ENCODE peak calls at places on chromosomes 11 and 22, in four cellular contexts. F is upper lobe of right lung, H is RWPE1, D is substantia nigra. K is an unnamed sample.

GRCh38 chr11:88439356-88439755 is 101.8 kb upstream of the CTSC start:
- DNase-seq in F (no peak), D (no peak), H (peak), K (no peak)

GRCh38 chr22:41237707-41238569 is 2.8 kb downstream of the CHADL start:
- DNase-seq in F (peak), H (peak), D (peak), K (peak)

GRCh38 chr11:130514316-130514715 is 65.9 kb downstream of the ADAMTS15 start:
- DNase-seq in H (no peak), F (no peak), D (no peak), K (no peak)

GRCh38 chr11:47917643-47918369 is 62.6 kb upstream of the PTPRJ start:
- DNase-seq in D (peak), F (peak), H (peak), K (peak)

GRCh38 chr11:116984186-116984585 is 114.0 kb downstream of the SIK3 start:
- DNase-seq in H (no peak), F (no peak), D (no peak), K (no peak)

GRCh38 chr11:111727431-111727830 is 38.8 kb downstream of the PPP2R1B start:
- DNase-seq in H (no peak), F (peak), D (no peak), K (no peak)

GRCh38 chr11:46628961-46629360 is 11.6 kb downstream of the ATG13 start:
- DNase-seq in H (no peak), D (no peak), F (no peak), K (no peak)

GRCh38 chr11:19018901-19019300 is 41.6 kb downstream of the MRGPRX2 start:
- DNase-seq in H (peak), F (no peak), D (no peak), K (no peak)

GRCh38 chr11:106495046-106495445 is 417.6 kb downstream of the AASDHPPT start:
- DNase-seq in F (no peak), D (no peak), H (peak), K (no peak)

GRCh38 chr11:61092280-61092766 is 10.0 kb upstream of the CD5 start:
- DNase-seq in D (no peak), F (no peak), H (no peak), K (no peak)

GRCh38 chr11:115500547-115501503 is 3.4 kb downstream of the CADM1 start:
- DNase-seq in F (no peak), H (no peak), D (no peak), K (no peak)

GRCh38 chr11:67369801-67370284 is 3.6 kb downstream of the CLCF1 start:
- DNase-seq in H (no peak), F (no peak), D (no peak), K (no peak)

GRCh38 chr11:69040581-69041260 is 8.0 kb upstream of the TPCN2 start:
- DNase-seq in D (no peak), F (no peak), H (no peak), K (no peak)

GRCh38 chr11:61969838-61970452 is 2.5 kb upstream of the FTH1 start:
- DNase-seq in F (no peak), H (peak), D (no peak), K (no peak)

GRCh38 chr11:118881130-118881717 is 2.5 kb upstream of the CXCR5 start:
- DNase-seq in F (no peak), D (no peak), H (no peak), K (no peak)

GRCh38 chr11:72088076-72088806 is 7.6 kb downstream of the LRRC51 start:
- DNase-seq in F (no peak), H (no peak), D (no peak), K (no peak)

GRCh38 chr11:62217191-62217748 is 8.8 kb downstream of the SCGB2A1 start:
- DNase-seq in F (no peak), D (no peak), H (peak), K (no peak)

GRCh38 chr11:20131744-20132666 is 28.3 kb downstream of the DBX1 start:
- DNase-seq in F (peak), D (peak), H (peak), K (peak)

GRCh38 chr11:131572423-131572822 is 202.0 kb downstream of the NTM start:
- DNase-seq in D (no peak), F (no peak), H (no peak), K (no peak)

GRCh38 chr22:46585340-46586122 is 34.7 kb upstream of the GRAMD4 start:
- DNase-seq in H (no peak), D (no peak), F (no peak), K (peak)

GRCh38 chr22:38205261-38206128 is 3.7 kb downstream of the MAFF start:
- DNase-seq in F (no peak), H (no peak), D (peak), K (peak)

GRCh38 chr22:23300476-23300875 is 120.2 kb downstream of the BCR start:
- DNase-seq in F (no peak), D (no peak), H (no peak), K (no peak)

GRCh38 chr11:61679301-61679700 is 890 bp upstream of the DAGLA start:
- DNase-seq in H (no peak), D (no peak), F (no peak), K (no peak)

GRCh38 chr11:133778161-133778560 is 67.2 kb downstream of the SPATA19 start:
- DNase-seq in F (no peak), D (no peak), H (no peak), K (no peak)

GRCh38 chr22:32328306-32329201 is 29.1 kb upstream of the RFPL3 start:
- DNase-seq in F (peak), H (no peak), D (no peak), K (no peak)

DNA sequence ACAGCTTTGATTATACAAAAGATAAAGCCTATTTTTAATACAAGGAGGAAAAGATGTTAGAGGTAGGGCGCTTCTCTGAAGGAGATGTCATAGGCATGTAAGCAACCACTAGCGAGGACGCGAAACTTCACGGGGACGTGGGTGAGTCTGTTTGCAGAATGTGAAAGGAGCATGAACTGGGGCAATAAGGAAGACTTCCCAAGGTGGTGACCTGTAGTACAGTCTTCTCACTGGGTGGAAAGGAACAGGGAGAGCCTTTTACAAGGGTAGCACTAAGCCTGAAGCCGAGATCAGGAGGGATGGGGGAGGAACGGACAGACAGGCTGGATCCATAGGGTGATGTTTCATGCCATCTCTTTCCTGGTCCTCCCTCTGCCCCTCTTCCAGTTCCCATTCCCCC is 10.0 kb upstream of the MICAL2 start:
- DNase-seq in D (no peak), H (no peak), F (no peak), K (no peak)
- H3K27ac ChIP-seq in D (no peak), H (no peak), F (no peak), K (no peak)

DNA sequence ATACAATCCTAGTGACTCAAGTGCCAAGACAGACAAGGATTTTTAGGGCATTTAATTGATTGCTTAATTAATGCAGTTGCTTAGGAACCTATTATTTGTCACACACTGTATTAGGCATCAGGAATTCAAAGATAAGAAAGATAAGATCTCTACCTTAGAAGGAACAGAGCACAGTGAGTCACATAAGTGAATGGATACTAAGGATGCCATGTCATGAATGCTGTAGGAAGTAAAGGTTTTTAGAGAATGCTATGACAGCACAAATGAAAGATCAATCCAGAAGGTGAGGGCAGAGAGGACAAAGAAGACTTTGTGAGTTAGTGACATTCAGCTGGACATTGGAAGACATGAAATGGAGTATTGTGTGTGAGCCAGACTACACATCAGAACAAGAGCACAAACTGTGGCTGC is 147.9 kb upstream of the DDI1 start:
- DNase-seq in D (no peak), H (no peak), F (no peak), K (no peak)
- H3K27ac ChIP-seq in D (peak), H (no peak), F (no peak), K (no peak)

GRCh38 chr11:33488971-33489370 is 211.7 kb downstream of the C11orf91 start:
- DNase-seq in H (no peak), F (no peak), D (no peak), K (no peak)

GRCh38 chr11:33492569-33492968 is 208.1 kb downstream of the C11orf91 start:
- DNase-seq in D (no peak), F (no peak), H (no peak), K (no peak)

DNA sequence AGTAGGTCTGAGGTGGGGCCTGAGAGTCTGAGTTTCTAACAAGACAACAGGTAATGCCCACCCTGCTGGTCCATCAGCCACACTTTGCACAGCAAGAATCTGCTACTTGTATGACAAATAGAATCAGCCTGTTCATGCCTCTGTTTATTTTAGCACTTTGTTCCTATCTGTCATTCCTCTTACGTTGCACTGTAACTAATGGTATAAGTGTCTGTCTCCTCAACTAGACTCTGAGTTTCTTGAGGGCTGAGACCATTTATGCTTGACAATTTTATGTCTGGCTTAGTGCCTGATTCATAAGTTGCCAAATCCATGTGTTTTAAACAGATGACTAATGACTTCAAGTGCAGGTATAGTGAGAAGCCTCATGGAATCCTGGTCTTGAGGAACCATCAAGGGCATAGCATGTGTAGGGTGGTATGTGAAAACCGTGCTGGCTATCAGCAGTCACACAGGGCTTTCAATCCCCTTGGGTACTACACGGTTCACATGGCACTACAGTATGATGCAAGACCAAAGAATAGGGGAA is 209.7 kb downstream of the C11orf91 start:
- DNase-seq in D (no peak), F (no peak), H (no peak), K (no peak)
- H3K27ac ChIP-seq in D (no peak), F (no peak), H (no peak), K (no peak)

GRCh38 chr11:128576555-128576954 is 10.8 kb downstream of the ETS1 start:
- DNase-seq in F (no peak), D (no peak), H (no peak), K (no peak)

GRCh38 chr11:128574576-128575011 is 12.8 kb downstream of the ETS1 start:
- DNase-seq in H (no peak), D (no peak), F (no peak), K (no peak)

GRCh38 chr11:128573674-128574073 is 13.7 kb downstream of the ETS1 start:
- DNase-seq in F (no peak), D (no peak), H (no peak), K (no peak)

GRCh38 chr11:128575174-128575955 is 12.0 kb downstream of the ETS1 start:
- DNase-seq in D (no peak), F (no peak), H (no peak), K (no peak)

GRCh38 chr11:128575956-128576340 is 11.4 kb downstream of the ETS1 start:
- DNase-seq in D (no peak), H (no peak), F (no peak), K (no peak)
- H3K27ac ChIP-seq in D (no peak), H (no peak), F (peak), K (no peak)

GRCh38 chr22:29014773-29015172 is 46.9 kb downstream of the C22orf31 start:
- DNase-seq in F (no peak), H (no peak), D (no peak), K (no peak)

GRCh38 chr22:29011868-29012428 is 49.7 kb downstream of the C22orf31 start:
- DNase-seq in D (no peak), H (no peak), F (no peak), K (no peak)

GRCh38 chr22:29012923-29013322 is 48.7 kb downstream of the C22orf31 start:
- DNase-seq in D (no peak), H (no peak), F (no peak), K (no peak)

GRCh38 chr22:29016067-29016938 is 45.3 kb downstream of the C22orf31 start:
- DNase-seq in F (no peak), D (no peak), H (no peak), K (no peak)

DNA sequence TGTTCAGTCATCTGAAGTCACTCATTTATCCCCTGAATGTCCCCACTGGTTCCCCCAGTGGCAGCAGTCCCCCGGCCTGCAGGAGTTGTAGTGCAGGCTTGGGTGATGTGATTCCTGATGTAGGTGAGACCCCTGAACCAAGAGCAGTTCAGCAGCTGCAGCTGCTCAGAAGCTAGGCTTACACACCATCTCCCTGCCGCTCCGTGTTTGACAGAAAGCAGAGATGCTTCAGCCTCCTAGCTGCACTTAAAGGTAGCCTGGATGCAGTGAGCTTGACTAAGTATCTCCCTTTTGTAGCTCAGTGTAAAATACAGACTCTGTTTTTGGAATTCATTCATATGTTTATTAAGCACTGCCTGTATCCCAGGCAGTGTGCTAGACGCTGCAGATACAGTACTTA is 47.3 kb downstream of the C22orf31 start:
- DNase-seq in F (no peak), D (no peak), H (no peak), K (no peak)
- H3K27ac ChIP-seq in F (no peak), D (no peak), H (no peak), K (no peak)

DNA sequence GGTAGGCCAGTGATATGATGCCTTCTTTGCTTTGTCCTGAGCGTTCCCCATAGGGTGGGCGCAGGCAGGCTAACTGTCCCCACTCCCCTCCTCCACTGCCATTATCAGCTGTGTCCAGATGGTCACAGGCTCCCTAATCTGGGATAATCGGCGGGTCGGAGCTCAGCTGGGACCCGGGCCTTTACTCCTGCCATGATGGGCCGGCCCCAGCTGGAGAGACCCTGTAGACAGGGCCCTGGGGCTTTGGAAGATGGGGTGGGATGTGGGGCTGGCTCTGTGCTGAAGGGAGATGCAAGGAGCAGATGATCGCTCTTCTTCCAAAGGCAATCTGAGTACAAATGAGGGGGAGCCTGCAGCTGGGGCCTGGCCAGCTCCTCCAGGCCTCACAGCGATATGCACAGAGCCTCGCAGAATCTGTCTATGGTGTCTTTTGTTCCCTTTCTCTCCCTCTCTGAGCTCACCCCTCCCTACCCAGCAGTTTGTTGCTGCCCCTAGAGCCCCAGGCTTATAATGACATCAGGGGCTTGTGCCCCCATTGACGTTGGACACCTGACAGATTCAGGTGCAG is 11.9 kb downstream of the KLHL35 start:
- DNase-seq in D (no peak), H (no peak), F (no peak), K (peak)
- H3K27ac ChIP-seq in D (peak), H (peak), F (peak), K (no peak)

GRCh38 chr11:70779433-70780245 is 381.3 kb downstream of the CTTN start:
- DNase-seq in F (peak), H (no peak), D (no peak), K (no peak)

GRCh38 chr11:70783356-70783755 is 385.0 kb downstream of the CTTN start:
- DNase-seq in H (no peak), F (peak), D (no peak), K (no peak)

GRCh38 chr11:70782401-70782913 is 384.1 kb downstream of the CTTN start:
- DNase-seq in D (no peak), H (no peak), F (peak), K (no peak)

GRCh38 chr11:70778828-70779365 is 380.6 kb downstream of the CTTN start:
- DNase-seq in H (no peak), F (peak), D (no peak), K (peak)

DNA sequence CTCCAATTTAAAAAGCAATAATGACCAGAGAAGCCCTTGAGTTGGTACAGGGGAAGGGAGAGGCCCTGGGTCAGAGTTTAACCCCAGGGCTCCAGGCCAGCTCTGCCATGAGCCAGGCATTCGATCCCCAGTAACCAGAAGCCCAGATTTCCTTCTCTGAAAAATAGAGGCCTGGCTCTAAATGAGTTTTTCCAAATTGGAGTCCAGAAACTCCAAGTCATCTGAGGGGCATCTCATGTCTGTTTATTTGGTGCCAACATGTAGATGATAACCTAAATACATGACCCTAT is 381.9 kb downstream of the CTTN start:
- DNase-seq in H (no peak), D (no peak), F (no peak), K (no peak)
- H3K27ac ChIP-seq in H (no peak), D (no peak), F (no peak), K (no peak)

DNA sequence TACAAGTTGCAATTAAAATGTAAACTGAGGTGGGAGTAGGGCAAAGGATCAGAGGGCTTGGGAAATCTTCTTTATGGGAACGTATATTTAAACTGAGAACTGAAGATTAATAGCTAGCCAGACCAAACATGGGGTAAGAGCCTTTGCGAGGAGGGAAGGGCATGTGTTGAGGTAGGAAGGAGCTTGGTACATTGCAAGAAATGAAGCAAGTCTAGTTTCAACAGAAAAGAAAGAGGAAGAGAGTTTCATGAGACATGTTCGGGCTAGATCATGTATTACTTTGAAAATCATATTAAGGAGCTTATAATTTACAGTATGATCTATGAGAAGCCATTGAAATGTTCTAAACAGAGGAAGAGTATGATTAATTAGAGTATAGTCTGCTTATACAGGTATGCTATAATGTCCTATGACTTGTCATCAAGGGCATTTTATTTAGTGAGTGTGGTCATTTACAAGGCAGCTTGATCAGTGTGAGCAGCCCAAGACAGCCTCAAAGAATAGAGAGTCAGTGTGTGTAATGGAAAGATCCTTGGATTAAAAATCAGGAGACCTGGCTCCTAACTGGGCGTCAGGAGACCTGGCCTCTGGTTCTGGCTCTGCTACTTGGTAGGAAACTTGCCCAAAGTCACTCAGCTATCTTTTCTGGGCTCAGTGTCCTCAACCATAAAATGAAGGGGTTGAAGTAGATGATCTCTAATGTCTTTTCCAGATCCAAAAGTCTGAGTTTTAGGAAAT is 10.9 kb downstream of the GAS2 start:
- DNase-seq in F (no peak), D (no peak), H (no peak), K (no peak)
- H3K27ac ChIP-seq in F (no peak), D (no peak), H (no peak), K (no peak)

GRCh38 chr22:31102441-31103081 is 4.8 kb downstream of the SELENOM start:
- DNase-seq in D (no peak), H (no peak), F (no peak), K (peak)
- H3K27ac ChIP-seq in D (no peak), H (peak), F (peak), K (peak)

DNA sequence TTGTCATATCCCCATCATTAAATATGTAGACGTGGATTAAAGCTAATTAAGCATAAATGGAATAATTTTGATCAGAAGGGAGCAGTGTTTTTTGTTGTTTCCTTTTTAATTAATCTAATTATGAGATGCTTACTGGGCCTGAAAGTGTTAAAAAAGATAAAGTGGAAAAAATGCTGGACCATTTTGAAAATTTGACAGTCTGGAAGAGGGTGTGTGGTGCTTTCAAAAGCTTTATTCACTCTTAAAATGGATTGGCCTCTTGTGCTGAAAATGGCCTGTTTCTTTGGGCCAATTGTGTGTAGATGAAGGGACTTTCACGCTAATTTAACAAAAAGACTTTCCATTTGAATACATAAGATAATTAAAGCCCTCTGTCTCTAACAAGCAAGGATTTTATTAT is 1.8 kb downstream of the TNRC6B start:
- DNase-seq in D (no peak), H (no peak), F (no peak), K (no peak)
- H3K27ac ChIP-seq in D (no peak), H (no peak), F (peak), K (peak)

K was measured in aorta.